ENCODE peak calls at places on chromosomes 16 and 17, in four cellular contexts. One of them, this sample, is unnamed.

GRCh38 chr16:83955218-83956130 is 2.4 kb downstream of the OSGIN1 start:
- DNase-seq in neural progenitor cell: no peak
- DNase-seq in GM23338: no peak
- DNase-seq in effector memory CD4-positive, alpha-beta T cell: no peak
- DNase-seq in this sample: no peak

GRCh38 chr17:14316131-14316854 is 15.4 kb downstream of the HS3ST3B1 start:
- DNase-seq in neural progenitor cell: peak; percentile 26
- DNase-seq in GM23338: no peak
- DNase-seq in effector memory CD4-positive, alpha-beta T cell: no peak
- DNase-seq in this sample: no peak

GRCh38 chr17:31003225-31003866 is 32.5 kb downstream of the RNF135 start:
- DNase-seq in neural progenitor cell: no peak
- DNase-seq in GM23338: no peak
- DNase-seq in effector memory CD4-positive, alpha-beta T cell: no peak
- DNase-seq in this sample: no peak

GRCh38 chr16:80614908-80615696 is 74.3 kb downstream of the DYNLRB2 start:
- DNase-seq in neural progenitor cell: no peak
- DNase-seq in GM23338: peak; percentile 12
- DNase-seq in effector memory CD4-positive, alpha-beta T cell: no peak
- DNase-seq in this sample: no peak

GRCh38 chr16:78789556-78789955 is 690.1 kb downstream of the WWOX start:
- DNase-seq in neural progenitor cell: no peak
- DNase-seq in GM23338: no peak
- DNase-seq in effector memory CD4-positive, alpha-beta T cell: no peak
- DNase-seq in this sample: no peak

GRCh38 chr17:12118617-12119016 is 97.9 kb downstream of the MAP2K4 start:
- DNase-seq in neural progenitor cell: no peak
- DNase-seq in GM23338: no peak
- DNase-seq in effector memory CD4-positive, alpha-beta T cell: no peak
- DNase-seq in this sample: no peak

GRCh38 chr17:18031955-18032354 is 7.0 kb downstream of the ATPAF2 start:
- DNase-seq in neural progenitor cell: no peak
- DNase-seq in GM23338: no peak
- DNase-seq in effector memory CD4-positive, alpha-beta T cell: no peak
- DNase-seq in this sample: no peak

GRCh38 chr16:28845173-28846079 is 722 bp downstream of the TUFM start:
- DNase-seq in neural progenitor cell: peak; percentile 32
- DNase-seq in GM23338: peak; percentile 61
- DNase-seq in effector memory CD4-positive, alpha-beta T cell: no peak
- DNase-seq in this sample: peak; percentile 69

GRCh38 chr17:80544655-80545498 is at the start of gene RPTOR:
- DNase-seq in neural progenitor cell: peak; percentile 91
- DNase-seq in GM23338: peak; percentile 95
- DNase-seq in effector memory CD4-positive, alpha-beta T cell: peak; percentile 78
- DNase-seq in this sample: peak; percentile 93

GRCh38 chr17:63531022-63531965 is 8.1 kb downstream of the KCNH6 start:
- DNase-seq in neural progenitor cell: no peak
- DNase-seq in GM23338: no peak
- DNase-seq in effector memory CD4-positive, alpha-beta T cell: no peak
- DNase-seq in this sample: no peak

GRCh38 chr16:1527836-1528811 is 5.3 kb upstream of the TMEM204 start:
- DNase-seq in neural progenitor cell: peak; percentile 15
- DNase-seq in GM23338: no peak
- DNase-seq in effector memory CD4-positive, alpha-beta T cell: no peak
- DNase-seq in this sample: no peak

GRCh38 chr16:52742052-52742451 is 195.1 kb upstream of the TOX3 start:
- DNase-seq in neural progenitor cell: no peak
- DNase-seq in GM23338: peak; percentile 31
- DNase-seq in effector memory CD4-positive, alpha-beta T cell: no peak
- DNase-seq in this sample: no peak

GRCh38 chr17:62140836-62141235 is 75.8 kb upstream of the MED13 start:
- DNase-seq in neural progenitor cell: no peak
- DNase-seq in GM23338: no peak
- DNase-seq in effector memory CD4-positive, alpha-beta T cell: no peak
- DNase-seq in this sample: no peak

GRCh38 chr17:69455040-69455439 is 40.5 kb downstream of the MAP2K6 start:
- DNase-seq in neural progenitor cell: no peak
- DNase-seq in GM23338: no peak
- DNase-seq in effector memory CD4-positive, alpha-beta T cell: no peak
- DNase-seq in this sample: no peak

GRCh38 chr16:51624083-51624775 is 473.2 kb upstream of the SALL1 start:
- DNase-seq in neural progenitor cell: no peak
- DNase-seq in GM23338: no peak
- DNase-seq in effector memory CD4-positive, alpha-beta T cell: no peak
- DNase-seq in this sample: no peak

GRCh38 chr16:15948532-15949209 is 745 bp upstream of the ABCC1 start:
- DNase-seq in neural progenitor cell: no peak
- DNase-seq in GM23338: no peak
- DNase-seq in effector memory CD4-positive, alpha-beta T cell: no peak
- DNase-seq in this sample: no peak

GRCh38 chr16:1580256-1580655 is 31.6 kb downstream of the IFT140 start:
- DNase-seq in neural progenitor cell: no peak
- DNase-seq in GM23338: no peak
- DNase-seq in effector memory CD4-positive, alpha-beta T cell: no peak
- DNase-seq in this sample: no peak

GRCh38 chr17:1107777-1108559 is 71.8 kb downstream of the ABR start:
- DNase-seq in neural progenitor cell: no peak
- DNase-seq in GM23338: no peak
- DNase-seq in effector memory CD4-positive, alpha-beta T cell: no peak
- DNase-seq in this sample: no peak

GRCh38 chr16:88309905-88310259 is 72.9 kb upstream of the ZNF469 start:
- DNase-seq in neural progenitor cell: no peak
- DNase-seq in GM23338: no peak
- DNase-seq in effector memory CD4-positive, alpha-beta T cell: no peak
- DNase-seq in this sample: peak; percentile 86

GRCh38 chr17:20153231-20153630 is 144.1 kb downstream of the SPECC1 start:
- DNase-seq in neural progenitor cell: no peak
- DNase-seq in GM23338: no peak
- DNase-seq in effector memory CD4-positive, alpha-beta T cell: no peak
- DNase-seq in this sample: no peak

GRCh38 chr16:3800477-3801270 is 79.8 kb downstream of the CREBBP start:
- DNase-seq in neural progenitor cell: no peak
- DNase-seq in GM23338: no peak
- DNase-seq in effector memory CD4-positive, alpha-beta T cell: no peak
- DNase-seq in this sample: no peak

GRCh38 chr16:88297178-88297720 is 85.5 kb upstream of the ZNF469 start:
- DNase-seq in neural progenitor cell: no peak
- DNase-seq in GM23338: no peak
- DNase-seq in effector memory CD4-positive, alpha-beta T cell: no peak
- DNase-seq in this sample: no peak

GRCh38 chr16:67000384-67001158 is 12.2 kb downstream of the CES4A start:
- DNase-seq in neural progenitor cell: peak; percentile 80
- DNase-seq in GM23338: peak; percentile 79
- DNase-seq in effector memory CD4-positive, alpha-beta T cell: peak; percentile 52
- DNase-seq in this sample: peak; percentile 98
- H3K4me3 ChIP-seq in neural progenitor cell: peak overlapping the region; percentile 70
- H3K4me3 ChIP-seq in GM23338: peak overlapping the region; percentile 72
- H3K4me3 ChIP-seq in effector memory CD4-positive, alpha-beta T cell: peak overlapping the region; percentile 58
- H3K4me3 ChIP-seq in this sample: peak overlapping the region; percentile 62

DNA sequence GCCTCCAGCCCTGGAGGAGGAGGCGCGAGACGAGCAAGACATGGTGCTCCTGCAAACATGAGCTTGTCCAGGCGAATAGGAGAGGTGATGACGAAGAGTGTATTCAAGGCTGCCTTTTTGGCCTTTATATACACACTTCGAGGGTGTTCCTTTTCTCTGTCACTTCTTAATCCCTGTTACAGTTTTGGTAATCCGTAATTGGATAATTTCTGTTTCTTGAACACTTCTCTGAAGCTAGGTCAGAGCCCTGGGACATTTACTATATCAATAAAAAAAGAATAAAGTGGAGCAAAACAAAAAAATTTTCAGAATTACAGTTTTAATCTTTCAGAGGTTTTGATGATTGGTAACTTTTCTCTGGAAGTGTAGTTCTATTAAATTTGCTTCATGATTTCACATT is at the start of gene KRT24:
- DNase-seq in neural progenitor cell: no peak
- DNase-seq in GM23338: no peak
- DNase-seq in effector memory CD4-positive, alpha-beta T cell: no peak
- DNase-seq in this sample: no peak
- H3K27me3 ChIP-seq in neural progenitor cell: no peaks in the 10 kb centered on the region
- H3K27me3 ChIP-seq in GM23338: no peaks in the 10 kb centered on the region
- H3K27me3 ChIP-seq in effector memory CD4-positive, alpha-beta T cell: no peaks in the 10 kb centered on the region
- H3K27me3 ChIP-seq in this sample: no peaks in the 10 kb centered on the region

GRCh38 chr17:76492250-76492988 is 8.8 kb downstream of the RHBDF2 start:
- DNase-seq in neural progenitor cell: no peak
- DNase-seq in GM23338: no peak
- DNase-seq in effector memory CD4-positive, alpha-beta T cell: no peak
- DNase-seq in this sample: peak; percentile 68
- H3K4me3 ChIP-seq in neural progenitor cell: no peak overlapping the region
- H3K4me3 ChIP-seq in GM23338: no peak overlapping the region
- H3K4me3 ChIP-seq in effector memory CD4-positive, alpha-beta T cell: peak overlapping the region; percentile 37
- H3K4me3 ChIP-seq in this sample: no peak overlapping the region

DNA sequence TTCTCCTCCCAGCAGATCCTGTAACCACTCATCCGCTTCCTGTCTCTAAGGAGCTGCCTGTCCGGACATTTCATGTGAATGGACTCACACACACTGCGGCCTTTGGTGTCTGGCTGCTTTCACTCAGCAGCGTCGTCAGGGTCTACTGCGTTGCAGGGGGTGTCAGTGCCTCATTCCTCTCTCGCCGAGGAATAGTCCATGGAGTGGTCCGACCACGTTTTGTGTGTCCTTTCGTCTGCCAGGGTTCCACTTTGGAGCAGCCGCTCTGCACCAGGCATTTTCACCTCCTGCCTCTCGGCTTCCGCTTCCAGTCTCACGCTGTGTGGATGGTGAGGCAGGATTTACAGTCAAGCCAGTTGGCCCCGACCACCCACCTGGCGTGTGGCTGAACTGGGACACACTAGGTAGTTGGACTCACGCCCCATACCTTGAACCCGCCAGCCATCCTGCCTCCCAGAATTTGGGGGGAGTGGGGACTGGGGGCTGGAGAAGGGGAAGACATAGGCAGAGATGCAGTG is 188.2 kb upstream of the CIBAR2 start:
- DNase-seq in neural progenitor cell: no peak
- DNase-seq in GM23338: no peak
- DNase-seq in effector memory CD4-positive, alpha-beta T cell: no peak
- DNase-seq in this sample: no peak
- H3K27me3 ChIP-seq in neural progenitor cell: peaks cover 29% of the 10 kb centered on the region
- H3K27me3 ChIP-seq in GM23338: no peaks in the 10 kb centered on the region
- H3K27me3 ChIP-seq in effector memory CD4-positive, alpha-beta T cell: peaks cover 5% of the 10 kb centered on the region
- H3K27me3 ChIP-seq in this sample: no peaks in the 10 kb centered on the region